ENCODE peak calls at places on chromosomes 3 and 15, in seven cellular contexts. One of them, this sample, is unnamed.

GRCh38 chr3:30811174-30811795 is 83.2 kb downstream of the GADL1 start:
- DNase-seq in fibroblast of pulmonary artery: no peak
- DNase-seq in foreskin fibroblast: no peak
- DNase-seq in nucleus accumbens: no peak
- DNase-seq in ELR: no peak
- DNase-seq in Peyer's patch: no peak
- DNase-seq in activated naive CD8-positive, alpha-beta T cell treated with anti-CD3 and anti-CD28 coated beads, Interleukin-2, amount 50 U/mL, for 24 hours: no peak
- DNase-seq in this sample: no peak

GRCh38 chr3:73685061-73685460 is 60.3 kb upstream of the PDZRN3 start:
- DNase-seq in ELR: no peak
- DNase-seq in foreskin fibroblast: no peak
- DNase-seq in nucleus accumbens: no peak
- DNase-seq in fibroblast of pulmonary artery: no peak
- DNase-seq in Peyer's patch: no peak
- DNase-seq in activated naive CD8-positive, alpha-beta T cell treated with anti-CD3 and anti-CD28 coated beads, Interleukin-2, amount 50 U/mL, for 24 hours: no peak
- DNase-seq in this sample: no peak

GRCh38 chr3:38476157-38476756 is 19.9 kb upstream of the EXOG start:
- DNase-seq in ELR: no peak
- DNase-seq in activated naive CD8-positive, alpha-beta T cell treated with anti-CD3 and anti-CD28 coated beads, Interleukin-2, amount 50 U/mL, for 24 hours: no peak
- DNase-seq in foreskin fibroblast: no peak
- DNase-seq in nucleus accumbens: no peak
- DNase-seq in Peyer's patch: no peak
- DNase-seq in fibroblast of pulmonary artery: no peak
- DNase-seq in this sample: no peak

GRCh38 chr3:38519651-38520050 is 23.5 kb downstream of the EXOG start:
- DNase-seq in ELR: no peak
- DNase-seq in Peyer's patch: no peak
- DNase-seq in fibroblast of pulmonary artery: no peak
- DNase-seq in nucleus accumbens: no peak
- DNase-seq in foreskin fibroblast: no peak
- DNase-seq in activated naive CD8-positive, alpha-beta T cell treated with anti-CD3 and anti-CD28 coated beads, Interleukin-2, amount 50 U/mL, for 24 hours: no peak
- DNase-seq in this sample: no peak

GRCh38 chr3:126621171-126621570 is 33.8 kb downstream of the TXNRD3 start:
- DNase-seq in fibroblast of pulmonary artery: peak
- DNase-seq in nucleus accumbens: no peak
- DNase-seq in activated naive CD8-positive, alpha-beta T cell treated with anti-CD3 and anti-CD28 coated beads, Interleukin-2, amount 50 U/mL, for 24 hours: no peak
- DNase-seq in foreskin fibroblast: peak
- DNase-seq in ELR: peak
- DNase-seq in Peyer's patch: no peak
- DNase-seq in this sample: no peak

GRCh38 chr3:73661262-73661661 is 36.5 kb upstream of the PDZRN3 start:
- DNase-seq in fibroblast of pulmonary artery: peak
- DNase-seq in foreskin fibroblast: peak
- DNase-seq in activated naive CD8-positive, alpha-beta T cell treated with anti-CD3 and anti-CD28 coated beads, Interleukin-2, amount 50 U/mL, for 24 hours: no peak
- DNase-seq in nucleus accumbens: no peak
- DNase-seq in Peyer's patch: no peak
- DNase-seq in ELR: peak
- DNase-seq in this sample: no peak

GRCh38 chr3:170037463-170038433 is at the start of gene GPR160:
- DNase-seq in activated naive CD8-positive, alpha-beta T cell treated with anti-CD3 and anti-CD28 coated beads, Interleukin-2, amount 50 U/mL, for 24 hours: peak
- DNase-seq in Peyer's patch: peak
- DNase-seq in foreskin fibroblast: peak
- DNase-seq in fibroblast of pulmonary artery: peak
- DNase-seq in nucleus accumbens: no peak
- DNase-seq in ELR: peak
- DNase-seq in this sample: no peak

GRCh38 chr3:141389703-141390102 is 21.4 kb downstream of the ZBTB38 start:
- DNase-seq in nucleus accumbens: no peak
- DNase-seq in ELR: peak
- DNase-seq in Peyer's patch: no peak
- DNase-seq in activated naive CD8-positive, alpha-beta T cell treated with anti-CD3 and anti-CD28 coated beads, Interleukin-2, amount 50 U/mL, for 24 hours: no peak
- DNase-seq in foreskin fibroblast: peak
- DNase-seq in fibroblast of pulmonary artery: peak
- DNase-seq in this sample: no peak

GRCh38 chr3:154684440-154684839 is 254.4 kb upstream of the GPR149 start:
- DNase-seq in fibroblast of pulmonary artery: no peak
- DNase-seq in nucleus accumbens: no peak
- DNase-seq in Peyer's patch: no peak
- DNase-seq in activated naive CD8-positive, alpha-beta T cell treated with anti-CD3 and anti-CD28 coated beads, Interleukin-2, amount 50 U/mL, for 24 hours: no peak
- DNase-seq in ELR: no peak
- DNase-seq in foreskin fibroblast: no peak
- DNase-seq in this sample: no peak

GRCh38 chr3:36674816-36675215 is 89.5 kb downstream of the DCLK3 start:
- DNase-seq in Peyer's patch: no peak
- DNase-seq in fibroblast of pulmonary artery: no peak
- DNase-seq in nucleus accumbens: no peak
- DNase-seq in ELR: no peak
- DNase-seq in activated naive CD8-positive, alpha-beta T cell treated with anti-CD3 and anti-CD28 coated beads, Interleukin-2, amount 50 U/mL, for 24 hours: no peak
- DNase-seq in foreskin fibroblast: no peak
- DNase-seq in this sample: no peak

GRCh38 chr3:8371085-8371551 is 130.5 kb upstream of the LMCD1 start:
- DNase-seq in foreskin fibroblast: peak
- DNase-seq in activated naive CD8-positive, alpha-beta T cell treated with anti-CD3 and anti-CD28 coated beads, Interleukin-2, amount 50 U/mL, for 24 hours: no peak
- DNase-seq in nucleus accumbens: no peak
- DNase-seq in ELR: peak
- DNase-seq in fibroblast of pulmonary artery: peak
- DNase-seq in Peyer's patch: no peak
- DNase-seq in this sample: no peak

GRCh38 chr3:99842826-99843589 is 25.3 kb downstream of the CMSS1 start:
- DNase-seq in fibroblast of pulmonary artery: peak
- DNase-seq in ELR: peak
- DNase-seq in nucleus accumbens: no peak
- DNase-seq in foreskin fibroblast: peak
- DNase-seq in Peyer's patch: no peak
- DNase-seq in activated naive CD8-positive, alpha-beta T cell treated with anti-CD3 and anti-CD28 coated beads, Interleukin-2, amount 50 U/mL, for 24 hours: no peak
- DNase-seq in this sample: peak

GRCh38 chr3:132399054-132399929 is 18.0 kb upstream of the DNAJC13 start:
- DNase-seq in ELR: peak
- DNase-seq in Peyer's patch: no peak
- DNase-seq in fibroblast of pulmonary artery: peak
- DNase-seq in foreskin fibroblast: peak
- DNase-seq in activated naive CD8-positive, alpha-beta T cell treated with anti-CD3 and anti-CD28 coated beads, Interleukin-2, amount 50 U/mL, for 24 hours: no peak
- DNase-seq in nucleus accumbens: no peak
- DNase-seq in this sample: no peak

GRCh38 chr3:151707216-151707615 is 26.5 kb upstream of the AADACL2 start:
- DNase-seq in nucleus accumbens: no peak
- DNase-seq in Peyer's patch: no peak
- DNase-seq in fibroblast of pulmonary artery: no peak
- DNase-seq in foreskin fibroblast: peak
- DNase-seq in activated naive CD8-positive, alpha-beta T cell treated with anti-CD3 and anti-CD28 coated beads, Interleukin-2, amount 50 U/mL, for 24 hours: no peak
- DNase-seq in ELR: peak
- DNase-seq in this sample: no peak

GRCh38 chr3:120326784-120327183 is 22.4 kb downstream of the LRRC58 start:
- DNase-seq in nucleus accumbens: no peak
- DNase-seq in fibroblast of pulmonary artery: no peak
- DNase-seq in ELR: no peak
- DNase-seq in foreskin fibroblast: no peak
- DNase-seq in activated naive CD8-positive, alpha-beta T cell treated with anti-CD3 and anti-CD28 coated beads, Interleukin-2, amount 50 U/mL, for 24 hours: no peak
- DNase-seq in Peyer's patch: no peak
- DNase-seq in this sample: no peak

GRCh38 chr15:40016224-40016865 is 22.6 kb downstream of the SRP14 start:
- DNase-seq in nucleus accumbens: no peak
- DNase-seq in foreskin fibroblast: peak
- DNase-seq in activated naive CD8-positive, alpha-beta T cell treated with anti-CD3 and anti-CD28 coated beads, Interleukin-2, amount 50 U/mL, for 24 hours: no peak
- DNase-seq in ELR: no peak
- DNase-seq in Peyer's patch: no peak
- DNase-seq in fibroblast of pulmonary artery: peak
- DNase-seq in this sample: no peak

GRCh38 chr3:81666502-81667121 is 94.8 kb downstream of the GBE1 start:
- DNase-seq in Peyer's patch: no peak
- DNase-seq in nucleus accumbens: no peak
- DNase-seq in fibroblast of pulmonary artery: peak
- DNase-seq in foreskin fibroblast: peak
- DNase-seq in activated naive CD8-positive, alpha-beta T cell treated with anti-CD3 and anti-CD28 coated beads, Interleukin-2, amount 50 U/mL, for 24 hours: no peak
- DNase-seq in ELR: peak
- DNase-seq in this sample: peak

GRCh38 chr15:43748376-43748775 is 2.1 kb downstream of the PDIA3 start:
- DNase-seq in nucleus accumbens: no peak
- DNase-seq in foreskin fibroblast: peak
- DNase-seq in fibroblast of pulmonary artery: peak
- DNase-seq in ELR: peak
- DNase-seq in Peyer's patch: no peak
- DNase-seq in activated naive CD8-positive, alpha-beta T cell treated with anti-CD3 and anti-CD28 coated beads, Interleukin-2, amount 50 U/mL, for 24 hours: no peak
- DNase-seq in this sample: no peak

GRCh38 chr3:188510366-188510765 is 356.4 kb downstream of the LPP start:
- DNase-seq in foreskin fibroblast: peak
- DNase-seq in nucleus accumbens: no peak
- DNase-seq in Peyer's patch: no peak
- DNase-seq in ELR: peak
- DNase-seq in activated naive CD8-positive, alpha-beta T cell treated with anti-CD3 and anti-CD28 coated beads, Interleukin-2, amount 50 U/mL, for 24 hours: no peak
- DNase-seq in fibroblast of pulmonary artery: peak
- DNase-seq in this sample: peak

GRCh38 chr3:34005886-34006285 is 207.5 kb downstream of the PDCD6IP start:
- DNase-seq in Peyer's patch: no peak
- DNase-seq in nucleus accumbens: no peak
- DNase-seq in foreskin fibroblast: peak
- DNase-seq in ELR: peak
- DNase-seq in fibroblast of pulmonary artery: peak
- DNase-seq in activated naive CD8-positive, alpha-beta T cell treated with anti-CD3 and anti-CD28 coated beads, Interleukin-2, amount 50 U/mL, for 24 hours: no peak
- DNase-seq in this sample: no peak

GRCh38 chr3:196661400-196661799 is 21.9 kb downstream of the NRROS start:
- DNase-seq in Peyer's patch: no peak
- DNase-seq in foreskin fibroblast: no peak
- DNase-seq in fibroblast of pulmonary artery: no peak
- DNase-seq in nucleus accumbens: no peak
- DNase-seq in activated naive CD8-positive, alpha-beta T cell treated with anti-CD3 and anti-CD28 coated beads, Interleukin-2, amount 50 U/mL, for 24 hours: no peak
- DNase-seq in ELR: no peak
- DNase-seq in this sample: no peak

GRCh38 chr3:152307829-152308474 is 39.2 kb downstream of the MBNL1 start:
- DNase-seq in ELR: peak
- DNase-seq in Peyer's patch: no peak
- DNase-seq in nucleus accumbens: no peak
- DNase-seq in foreskin fibroblast: no peak
- DNase-seq in fibroblast of pulmonary artery: no peak
- DNase-seq in activated naive CD8-positive, alpha-beta T cell treated with anti-CD3 and anti-CD28 coated beads, Interleukin-2, amount 50 U/mL, for 24 hours: no peak
- DNase-seq in this sample: no peak

GRCh38 chr3:79012530-79012913 is 755.3 kb downstream of the ROBO1 start:
- DNase-seq in foreskin fibroblast: no peak
- DNase-seq in nucleus accumbens: no peak
- DNase-seq in fibroblast of pulmonary artery: no peak
- DNase-seq in ELR: no peak
- DNase-seq in activated naive CD8-positive, alpha-beta T cell treated with anti-CD3 and anti-CD28 coated beads, Interleukin-2, amount 50 U/mL, for 24 hours: no peak
- DNase-seq in Peyer's patch: no peak
- DNase-seq in this sample: no peak

GRCh38 chr3:24704496-24704895 is 209.8 kb upstream of the THRB start:
- DNase-seq in Peyer's patch: no peak
- DNase-seq in foreskin fibroblast: peak
- DNase-seq in fibroblast of pulmonary artery: peak
- DNase-seq in nucleus accumbens: no peak
- DNase-seq in activated naive CD8-positive, alpha-beta T cell treated with anti-CD3 and anti-CD28 coated beads, Interleukin-2, amount 50 U/mL, for 24 hours: no peak
- DNase-seq in ELR: peak
- DNase-seq in this sample: no peak

GRCh38 chr3:183371672-183371968 is 56.8 kb downstream of the MCF2L2 start:
- DNase-seq in foreskin fibroblast: no peak
- DNase-seq in activated naive CD8-positive, alpha-beta T cell treated with anti-CD3 and anti-CD28 coated beads, Interleukin-2, amount 50 U/mL, for 24 hours: no peak
- DNase-seq in Peyer's patch: no peak
- DNase-seq in fibroblast of pulmonary artery: no peak
- DNase-seq in ELR: peak
- DNase-seq in nucleus accumbens: no peak
- DNase-seq in this sample: no peak